ENCODE peak calls at places on chromosome 19, in eight cellular contexts. A is ascending aorta, Q is SJCRH30, B is cardiac muscle cell, N is gastrocnemius medialis, L is psoas muscle, T is transverse colon, M is esophagus squamous epithelium. J is an unnamed sample.

GRCh38 chr19:39408392-39409206 is 2.0 kb downstream of the ZFP36 start:
- DNase-seq in Q (no peak), N (peak; percentile 80), M (no peak), T (peak; percentile 61), L (no peak), A (peak; percentile 69), B (peak; percentile 67), J (no peak)

GRCh38 chr19:33532859-33533455 is 11.4 kb upstream of the PEPD start:
- DNase-seq in A (no peak), L (no peak), B (no peak), T (no peak), N (no peak), Q (no peak), M (no peak), J (no peak)

GRCh38 chr19:45186509-45187334 is 8.1 kb downstream of the BLOC1S3 start:
- DNase-seq in Q (no peak), L (no peak), T (no peak), A (no peak), N (no peak), M (no peak), B (no peak), J (no peak)

GRCh38 chr19:5058456-5059190 is 89.7 kb downstream of the KDM4B start:
- DNase-seq in L (no peak), N (no peak), A (no peak), Q (no peak), B (peak; percentile 38), M (no peak), T (no peak), J (no peak)

GRCh38 chr19:42306646-42307045 is 4.2 kb upstream of the PAFAH1B3 start:
- DNase-seq in M (no peak), B (no peak), L (no peak), A (no peak), N (no peak), T (no peak), Q (peak; percentile 77), J (no peak)

GRCh38 chr19:14103310-14103709 is 12.8 kb upstream of the SAMD1 start:
- DNase-seq in B (no peak), T (no peak), M (no peak), N (no peak), L (no peak), Q (no peak), A (no peak), J (no peak)

GRCh38 chr19:1651061-1651547 is 1.3 kb downstream of the TCF3 start:
- DNase-seq in N (no peak), L (no peak), M (no peak), T (peak; percentile 70), B (peak; percentile 38), Q (peak; percentile 41), A (no peak), J (no peak)

GRCh38 chr19:39531834-39532232 is 819 bp downstream of the EID2B start:
- DNase-seq in A (no peak), Q (peak; percentile 24), T (no peak), B (no peak), M (no peak), N (no peak), L (no peak), J (no peak)

GRCh38 chr19:7258840-7259395 is 35.3 kb downstream of the INSR start:
- DNase-seq in Q (no peak), A (no peak), L (no peak), B (no peak), T (no peak), M (no peak), N (no peak), J (no peak)

GRCh38 chr19:2422951-2423880 is 4.2 kb downstream of the TIMM13 start:
- DNase-seq in N (no peak), M (no peak), T (no peak), A (peak; percentile 55), L (no peak), Q (no peak), B (no peak), J (no peak)

GRCh38 chr19:6424190-6424938 is at the start of gene KHSRP:
- DNase-seq in Q (peak; percentile 30), M (no peak), T (no peak), B (no peak), N (no peak), A (no peak), L (peak; percentile 100), J (no peak)

GRCh38 chr19:38988632-38989031 is 13.1 kb upstream of the FBXO17 start:
- DNase-seq in M (no peak), A (no peak), Q (no peak), N (no peak), T (no peak), B (no peak), L (no peak), J (no peak)

GRCh38 chr19:33392341-33393285 is 19.1 kb downstream of the CEBPG start:
- DNase-seq in T (peak; percentile 46), N (no peak), M (no peak), A (no peak), B (no peak), L (no peak), Q (no peak), J (no peak)

GRCh38 chr19:31258211-31259052 is 90.8 kb downstream of the TSHZ3 start:
- DNase-seq in N (no peak), M (no peak), A (no peak), B (no peak), Q (peak; percentile 97), L (no peak), T (no peak), J (no peak)

GRCh38 chr19:52336976-52337375 is 933 bp downstream of the ZNF610 start:
- DNase-seq in N (no peak), A (no peak), B (peak; percentile 17), M (no peak), Q (peak; percentile 18), T (no peak), L (no peak), J (no peak)

GRCh38 chr19:6590458-6591319 is at the start of gene CD70:
- DNase-seq in Q (no peak), L (peak; percentile 29), N (no peak), A (no peak), B (no peak), M (no peak), T (peak; percentile 29), J (no peak)

GRCh38 chr19:13214036-13214730 is 64.0 kb downstream of the IER2 start:
- DNase-seq in Q (no peak), L (no peak), A (no peak), N (no peak), B (no peak), M (no peak), T (no peak), J (no peak)

DNA sequence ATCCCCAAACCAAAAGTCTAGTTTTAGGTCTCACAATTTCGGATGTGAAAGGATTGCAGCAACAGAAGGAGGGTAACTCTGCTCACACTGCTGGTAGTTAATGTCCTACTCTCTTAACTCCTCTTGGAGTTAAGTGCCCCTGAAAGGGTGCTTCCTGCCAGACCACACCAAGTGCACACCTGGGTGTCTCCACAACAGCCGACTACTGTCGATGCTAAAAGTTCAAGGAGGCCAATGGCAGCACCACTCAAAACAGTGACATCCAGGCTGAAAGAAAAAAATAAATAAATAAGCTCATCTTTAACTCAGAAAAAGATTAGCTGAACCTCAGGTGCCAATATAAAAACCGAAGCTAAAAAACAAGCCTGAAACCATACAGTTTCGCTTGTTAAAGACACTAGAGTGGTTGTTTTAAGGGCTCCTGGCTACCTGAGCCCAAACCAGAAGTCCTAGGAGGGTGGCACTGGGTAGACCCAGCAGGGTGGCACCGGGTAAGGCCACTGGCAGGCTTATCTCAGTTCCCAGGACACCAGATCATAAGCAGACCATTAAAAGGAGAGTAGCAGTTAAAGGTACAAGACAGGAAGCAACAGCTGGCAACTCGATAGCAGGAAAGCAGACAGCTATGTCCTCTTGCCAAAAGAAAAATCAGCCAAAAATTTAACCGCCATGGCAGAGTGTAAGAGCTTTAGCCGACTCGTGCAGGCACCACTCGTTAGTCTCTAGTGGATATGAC is 39.3 kb downstream of the BRD4 start:
- DNase-seq in T (no peak), L (no peak), M (no peak), A (no peak), B (peak; percentile 54), N (peak; percentile 40), Q (peak; percentile 61), J (no peak)
- H3K4me1 ChIP-seq in T (peaks cover 70% of the 10 kb centered on the region), L (peaks cover 99% of the 10 kb centered on the region), M (peaks cover 100% of the 10 kb centered on the region), A (peaks cover 92% of the 10 kb centered on the region), B (peaks cover 90% of the 10 kb centered on the region), N (peaks cover 99% of the 10 kb centered on the region), Q (peaks cover 65% of the 10 kb centered on the region), J (peaks cover 99% of the 10 kb centered on the region)

GRCh38 chr19:37506387-37507166 is at the start of gene ZNF793:
- DNase-seq in L (peak; percentile 76), B (peak; percentile 90), Q (peak; percentile 75), T (peak; percentile 81), A (peak; percentile 89), M (peak; percentile 15), N (peak; percentile 58), J (peak; percentile 45)
- H3K9me3 ChIP-seq in L (peaks cover 13% of the 10 kb centered on the region), B (no peaks in the 10 kb centered on the region), Q (peaks cover 3% of the 10 kb centered on the region), T (no peaks in the 10 kb centered on the region), A (no peaks in the 10 kb centered on the region), M (no peaks in the 10 kb centered on the region), N (peaks cover 3% of the 10 kb centered on the region), J (no peaks in the 10 kb centered on the region)

GRCh38 chr19:48454150-48454730 is 1.1 kb upstream of the KCNJ14 start:
- DNase-seq in M (no peak), T (no peak), Q (no peak), N (no peak), L (no peak), A (no peak), B (no peak), J (no peak)
- H3K4me1 ChIP-seq in M (peaks cover 13% of the 10 kb centered on the region), T (no peaks in the 10 kb centered on the region), Q (no peaks in the 10 kb centered on the region), N (peaks cover 7% of the 10 kb centered on the region), L (peaks cover 16% of the 10 kb centered on the region), A (no peaks in the 10 kb centered on the region), B (no peaks in the 10 kb centered on the region), J (no peaks in the 10 kb centered on the region)

DNA sequence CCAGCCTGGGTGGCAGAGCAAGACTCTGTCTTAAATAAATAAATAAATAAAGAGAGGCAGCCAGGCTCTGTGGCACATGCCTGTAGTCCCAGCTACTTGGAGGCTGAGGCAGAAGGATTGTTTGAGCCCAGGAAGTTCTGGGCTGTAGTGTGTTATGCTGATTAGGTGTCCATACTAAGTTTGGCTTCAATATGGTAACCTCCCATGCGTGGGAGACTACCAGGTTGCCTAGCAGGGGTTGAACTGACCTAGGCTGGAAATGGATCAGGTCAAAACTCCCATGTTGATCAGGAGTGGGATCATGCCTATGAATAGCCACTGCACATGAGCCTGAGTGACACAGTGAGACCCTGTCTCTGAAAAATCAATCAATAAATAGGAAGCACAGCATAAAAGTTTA is 4.0 kb upstream of the SNRNP70 start:
- DNase-seq in N (no peak), Q (no peak), T (no peak), L (no peak), A (no peak), M (no peak), B (no peak), J (no peak)
- H3K9me3 ChIP-seq in N (no peaks in the 10 kb centered on the region), Q (no peaks in the 10 kb centered on the region), T (no peaks in the 10 kb centered on the region), L (no peaks in the 10 kb centered on the region), A (no peaks in the 10 kb centered on the region), M (no peaks in the 10 kb centered on the region), B (no peaks in the 10 kb centered on the region), J (no peaks in the 10 kb centered on the region)

GRCh38 chr19:17482877-17483604 is 12.7 kb downstream of the SLC27A1 start:
- DNase-seq in Q (no peak), M (no peak), L (no peak), T (no peak), A (no peak), B (no peak), N (no peak), J (no peak)
- H3K4me1 ChIP-seq in Q (no peaks in the 10 kb centered on the region), M (peaks cover 25% of the 10 kb centered on the region), L (peaks cover 9% of the 10 kb centered on the region), T (peaks cover 2% of the 10 kb centered on the region), A (no peaks in the 10 kb centered on the region), B (no peaks in the 10 kb centered on the region), N (peaks cover 7% of the 10 kb centered on the region), J (no peaks in the 10 kb centered on the region)

GRCh38 chr19:51195616-51196015 is 29.3 kb upstream of the CD33 start:
- DNase-seq in M (no peak), L (no peak), Q (no peak), N (no peak), A (no peak), B (no peak), T (no peak), J (no peak)
- H3K9me3 ChIP-seq in M (no peaks in the 10 kb centered on the region), L (no peaks in the 10 kb centered on the region), Q (no peaks in the 10 kb centered on the region), N (no peaks in the 10 kb centered on the region), A (no peaks in the 10 kb centered on the region), B (no peaks in the 10 kb centered on the region), T (no peaks in the 10 kb centered on the region), J (no peaks in the 10 kb centered on the region)

J was measured in thoracic aorta.